ENCODE peak calls at places on chromosomes 1 and 21, in seven cellular contexts. V is stimulated activated naive B cell treated with anti-CD40 and anti-IgM and Interleukin-4, amounts not matched to agents 10 μg/mL and 1 μg/mL and 100 μg/mL, for 72 hours; A is NCI-H1105 treated with DMSO at 0.1 percent for 48 hours; S is OCI-M1; U is pancreas; O is fibroblast of pulmonary artery; F is anterior cingulate cortex. B is an unnamed sample.

GRCh38 chr1:46595127-46595526 is 8.9 kb downstream of the MKNK1 start:
- DNase-seq in V (no peak), A (no peak), S (peak; percentile 90), U (no peak), O (no peak), F (no peak), B (peak; percentile 11)

GRCh38 chr1:234782821-234783220 is 172.8 kb upstream of the IRF2BP2 start:
- DNase-seq in V (no peak), A (no peak), S (no peak), U (no peak), O (no peak), F (no peak), B (no peak)

GRCh38 chr1:11479375-11479979 is 522 bp downstream of the DISP3 start:
- DNase-seq in V (no peak), A (no peak), S (no peak), U (no peak), O (no peak), F (no peak), B (no peak)

GRCh38 chr21:44892095-44892494 is 18.6 kb upstream of the PTTG1IP start:
- DNase-seq in V (no peak), A (no peak), S (no peak), U (no peak), O (peak; percentile 28), F (no peak), B (no peak)

GRCh38 chr1:234599617-234600417 is 10.2 kb downstream of the IRF2BP2 start:
- DNase-seq in V (peak; percentile 73), A (peak; percentile 50), S (peak; percentile 96), U (peak; percentile 89), O (peak; percentile 87), F (peak; percentile 70), B (peak; percentile 82)

GRCh38 chr1:213163278-213163711 is 112.3 kb downstream of the RPS6KC1 start:
- DNase-seq in V (no peak), A (no peak), S (no peak), U (no peak), O (peak; percentile 8), F (no peak), B (no peak)

GRCh38 chr1:149906561-149906960 is 7.2 kb downstream of the BOLA1 start:
- DNase-seq in V (no peak), A (no peak), S (peak; percentile 61), U (no peak), O (no peak), F (no peak), B (no peak)

GRCh38 chr1:231625975-231626534 is 535 bp upstream of the DISC1 start:
- DNase-seq in V (no peak), A (no peak), S (no peak), U (no peak), O (no peak), F (no peak), B (no peak)

GRCh38 chr1:172914517-172915144 is 136.1 kb downstream of the TNFSF18 start:
- DNase-seq in V (no peak), A (no peak), S (no peak), U (no peak), O (peak; percentile 73), F (no peak), B (no peak)

GRCh38 chr1:209435654-209436566 is 147.6 kb upstream of the CAMK1G start:
- DNase-seq in V (peak; percentile 4), A (peak; percentile 65), S (peak; percentile 74), U (peak; percentile 65), O (peak; percentile 81), F (peak; percentile 60), B (peak; percentile 18)

GRCh38 chr1:118075116-118075515 is 109.9 kb downstream of the SPAG17 start:
- DNase-seq in V (no peak), A (peak; percentile 2), S (peak; percentile 66), U (no peak), O (peak; percentile 6), F (no peak), B (no peak)

GRCh38 chr1:37519613-37520012 is 5.0 kb upstream of the MEAF6 start:
- DNase-seq in V (no peak), A (no peak), S (no peak), U (no peak), O (no peak), F (no peak), B (no peak)

GRCh38 chr21:38306833-38307232 is 50.0 kb downstream of the KCNJ15 start:
- DNase-seq in V (no peak), A (no peak), S (no peak), U (no peak), O (peak; percentile 97), F (no peak), B (no peak)

GRCh38 chr1:67978988-67979516 is 71.4 kb downstream of the DIRAS3 start:
- DNase-seq in V (no peak), A (no peak), S (no peak), U (no peak), O (peak; percentile 84), F (no peak), B (no peak)

GRCh38 chr1:158124034-158124433 is 56.7 kb upstream of the CD1D start:
- DNase-seq in V (no peak), A (peak; percentile 39), S (no peak), U (peak; percentile 84), O (peak; percentile 47), F (no peak), B (no peak)

GRCh38 chr1:89878256-89878655 is 57.4 kb downstream of the LRRC8D start:
- DNase-seq in V (no peak), A (no peak), S (peak; percentile 49), U (no peak), O (no peak), F (no peak), B (no peak)

GRCh38 chr21:45281411-45282282 is 6.0 kb downstream of the POFUT2 start:
- DNase-seq in V (no peak), A (no peak), S (no peak), U (peak; percentile 7), O (no peak), F (peak; percentile 32), B (no peak)

B was measured in C1 segment of cervical spinal cord.